ENCODE peak calls at places on chromosomes 16 and 17, in ten cellular contexts. L is neural crest cell, P is fibroblast of the aortic adventitia, Q is nephron progenitor cell, S is adrenal gland, X is Peyer's patch, T is left ventricle myocardium inferior, F is AG10803, W is Caco-2, G is OCI-LY7. O is an unnamed sample.

GRCh38 chr17:76822184-76822778 is 45.9 kb upstream of the MGAT5B start:
- DNase-seq in L (no peak), P (no peak), Q (no peak), S (no peak), X (no peak), T (no peak), F (no peak), W (no peak), G (no peak), O (no peak)

GRCh38 chr17:81040791-81041337 is 5.9 kb downstream of the BAIAP2 start:
- DNase-seq in L (no peak), P (peak; percentile 22), Q (no peak), S (peak; percentile 68), X (no peak), T (no peak), F (no peak), W (peak; percentile 47), G (peak; percentile 52), O (peak; percentile 53)

GRCh38 chr17:57678393-57678792 is 66.7 kb downstream of the CCDC182 start:
- DNase-seq in L (no peak), P (no peak), Q (no peak), S (no peak), X (no peak), T (no peak), F (no peak), W (no peak), G (no peak), O (no peak)

GRCh38 chr17:33205552-33205951 is 87.5 kb downstream of the ASIC2 start:
- DNase-seq in L (no peak), P (no peak), Q (no peak), S (no peak), X (no peak), T (no peak), F (no peak), W (no peak), G (no peak), O (no peak)

GRCh38 chr17:28624148-28624547 is 10.2 kb upstream of the RSKR start:
- DNase-seq in L (no peak), P (no peak), Q (no peak), S (no peak), X (no peak), T (no peak), F (no peak), W (no peak), G (peak; percentile 64), O (no peak)

GRCh38 chr17:78904371-78904770 is 1.4 kb upstream of the CEP295NL start:
- DNase-seq in L (no peak), P (no peak), Q (no peak), S (no peak), X (no peak), T (no peak), F (no peak), W (no peak), G (no peak), O (no peak)

GRCh38 chr17:4509402-4509801 is 10.7 kb downstream of the SPNS2 start:
- DNase-seq in L (no peak), P (no peak), Q (no peak), S (no peak), X (no peak), T (no peak), F (no peak), W (no peak), G (peak; percentile 39), O (peak; percentile 65)

GRCh38 chr16:87465306-87465705 is 27.5 kb downstream of the ZCCHC14 start:
- DNase-seq in L (no peak), P (peak; percentile 93), Q (no peak), S (peak; percentile 96), X (no peak), T (peak; percentile 71), F (peak; percentile 90), W (no peak), G (no peak), O (no peak)

GRCh38 chr16:66520406-66521194 is 29.3 kb downstream of the TK2 start:
- DNase-seq in L (no peak), P (no peak), Q (no peak), S (no peak), X (peak; percentile 34), T (peak; percentile 59), F (no peak), W (no peak), G (peak; percentile 15), O (no peak)

GRCh38 chr16:19757026-19757425 is 39.0 kb downstream of the IQCK start:
- DNase-seq in L (no peak), P (peak; percentile 45), Q (no peak), S (no peak), X (no peak), T (no peak), F (no peak), W (no peak), G (no peak), O (no peak)

GRCh38 chr16:68416057-68417046 is 32.0 kb downstream of the SMPD3 start:
- DNase-seq in L (no peak), P (no peak), Q (no peak), S (no peak), X (peak; percentile 71), T (no peak), F (no peak), W (no peak), G (no peak), O (no peak)

GRCh38 chr17:79473111-79473835 is 137.6 kb downstream of the RBFOX3 start:
- DNase-seq in L (no peak), P (peak; percentile 2), Q (no peak), S (peak; percentile 59), X (peak; percentile 59), T (no peak), F (no peak), W (peak; percentile 82), G (no peak), O (no peak)

GRCh38 chr16:69465083-69465721 is 40.8 kb downstream of the CYB5B start:
- DNase-seq in L (no peak), P (peak; percentile 57), Q (no peak), S (no peak), X (no peak), T (no peak), F (no peak), W (peak; percentile 71), G (no peak), O (peak; percentile 41)

GRCh38 chr17:13909901-13910519 is 159.3 kb upstream of the COX10 start:
- DNase-seq in L (no peak), P (no peak), Q (no peak), S (no peak), X (no peak), T (no peak), F (no peak), W (no peak), G (no peak), O (no peak)
- TF ChIP-seq CTCF in L (no peak), P (no peak), Q (no peak), S (no peak), X (no peak), T (no peak), F (no peak), W (no peak), G (no peak), O (no peak)

GRCh38 chr17:6894206-6894528 is 62.6 kb upstream of the TEKT1 start:
- DNase-seq in L (no peak), P (peak; percentile 9), Q (no peak), S (no peak), X (no peak), T (no peak), F (no peak), W (no peak), G (peak; percentile 4), O (peak; percentile 45)
- TF ChIP-seq CTCF in L (peak; percentile 52), P (peak; percentile 49), Q (no peak), S (peak; percentile 32), X (no peak), T (peak; percentile 35), F (peak; percentile 38), W (no peak), G (peak; percentile 71), O (peak; percentile 22)

GRCh38 chr17:68013385-68013784 is 17.1 kb upstream of the C17orf58 start:
- DNase-seq in L (no peak), P (no peak), Q (no peak), S (no peak), X (no peak), T (no peak), F (no peak), W (no peak), G (no peak), O (no peak)

GRCh38 chr17:68006797-68007196 is 10.5 kb upstream of the C17orf58 start:
- DNase-seq in L (no peak), P (peak; percentile 95), Q (no peak), S (no peak), X (no peak), T (peak; percentile 33), F (no peak), W (no peak), G (no peak), O (no peak)

GRCh38 chr17:68016838-68017237 is 18.7 kb upstream of the KPNA2 start:
- DNase-seq in L (no peak), P (no peak), Q (no peak), S (no peak), X (no peak), T (no peak), F (no peak), W (no peak), G (no peak), O (no peak)

GRCh38 chr17:68015081-68015723 is 18.9 kb upstream of the C17orf58 start:
- DNase-seq in L (no peak), P (no peak), Q (no peak), S (no peak), X (no peak), T (no peak), F (no peak), W (no peak), G (no peak), O (no peak)

GRCh38 chr17:68011199-68011665 is 15.0 kb upstream of the C17orf58 start:
- DNase-seq in L (peak; percentile 67), P (no peak), Q (peak; percentile 64), S (peak; percentile 52), X (peak; percentile 69), T (peak; percentile 56), F (no peak), W (peak; percentile 63), G (peak; percentile 77), O (peak; percentile 75)
- TF ChIP-seq CTCF in L (peak; percentile 72), P (peak; percentile 51), Q (peak; percentile 60), S (peak; percentile 74), X (peak; percentile 66), T (peak; percentile 72), F (peak; percentile 70), W (peak; percentile 53), G (peak; percentile 94), O (peak; percentile 70)

GRCh38 chr16:80846275-80847013 is 42.0 kb upstream of the CDYL2 start:
- DNase-seq in L (no peak), P (no peak), Q (no peak), S (no peak), X (no peak), T (no peak), F (no peak), W (no peak), G (no peak), O (no peak)

DNA sequence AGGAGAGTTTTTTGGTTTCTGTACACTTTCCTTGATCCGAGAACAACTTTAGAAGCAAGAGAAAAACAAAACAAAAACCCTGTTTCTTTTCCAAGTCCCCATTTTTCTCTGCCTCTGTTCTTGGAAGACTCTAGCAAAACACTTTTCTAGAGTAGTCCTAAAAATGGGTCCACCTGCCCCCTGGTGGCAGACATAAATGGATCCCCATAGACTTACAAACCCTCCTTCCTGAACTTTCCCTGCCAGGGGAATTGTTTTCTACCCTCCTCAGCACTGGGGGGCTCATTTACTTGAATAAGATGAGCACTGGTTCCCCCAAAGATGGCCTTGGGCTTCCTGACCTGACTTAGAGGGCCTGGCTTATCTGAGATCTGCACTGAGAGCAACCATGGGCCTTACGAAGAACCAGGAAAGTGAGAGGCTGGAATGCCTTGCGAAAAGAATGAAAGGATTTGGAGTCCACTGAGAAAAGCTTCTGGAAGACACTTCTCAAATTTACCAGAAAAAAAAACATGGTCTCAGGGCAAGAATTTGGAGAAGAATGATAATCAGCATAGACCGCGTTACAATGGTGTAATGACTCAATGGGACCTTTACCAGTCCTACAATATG is 48.0 kb upstream of the CDYL2 start:
- DNase-seq in L (no peak), P (peak; percentile 24), Q (peak; percentile 21), S (peak; percentile 21), X (no peak), T (no peak), F (peak; percentile 29), W (peak; percentile 57), G (peak; percentile 31), O (peak; percentile 20)
- TF ChIP-seq CTCF in L (peak; percentile 54), P (peak; percentile 32), Q (peak; percentile 40), S (peak; percentile 39), X (peak; percentile 12), T (peak; percentile 31), F (peak; percentile 51), W (peak; percentile 57), G (peak; percentile 77), O (peak; percentile 51)